ENCODE peak calls at places on chromosome 6, in eight cellular contexts. J is activated CD8-positive, alpha-beta T cell treated with anti-CD3 and anti-CD28 coated beads for 36 hours; S is glomerular endothelial cell; U is CD8-positive, alpha-beta memory T cell; N is stimulated activated CD4-positive, alpha-beta T cell treated with anti-CD3 and anti-CD28 coated beads, Interleukin-15, amount 100 ng/mL, for 1 hour; Y is WERI-Rb-1; Z is GDM1; P is fibroblast of mammary gland. A is an unnamed sample.
A peak's percentile ranks its signal among the peaks of the same experiment; 100 is the strongest.

GRCh38 chr6:107803957-107804356 is 20.2 kb downstream of the SCML4 start:
- DNase-seq in J (no peak), S (no peak), U (no peak), N (no peak), Y (no peak), Z (no peak), P (no peak), A (no peak)

GRCh38 chr6:126372626-126373025 is 32.7 kb downstream of the CENPW start:
- DNase-seq in J (no peak), S (no peak), U (no peak), N (no peak), Y (no peak), Z (no peak), P (no peak), A (no peak)

GRCh38 chr6:168607272-168608112 is 166.5 kb downstream of the SMOC2 start:
- DNase-seq in J (no peak), S (no peak), U (no peak), N (no peak), Y (no peak), Z (no peak), P (no peak), A (no peak)

GRCh38 chr6:3813150-3813780 is 35.9 kb upstream of the FAM50B start:
- DNase-seq in J (peak; percentile 7), S (peak; percentile 63), U (no peak), N (no peak), Y (no peak), Z (peak; percentile 81), P (no peak), A (no peak)

GRCh38 chr6:71886184-71887005 is at the start of gene RIMS1:
- DNase-seq in J (peak; percentile 6), S (no peak), U (no peak), N (no peak), Y (peak; percentile 62), Z (no peak), P (no peak), A (no peak)

GRCh38 chr6:3031857-3032256 is 32.2 kb downstream of the NQO2 start:
- DNase-seq in J (peak; percentile 46), S (no peak), U (no peak), N (no peak), Y (peak; percentile 47), Z (no peak), P (no peak), A (no peak)

GRCh38 chr6:11989376-11989775 is 22.7 kb upstream of the HIVEP1 start:
- DNase-seq in J (no peak), S (no peak), U (no peak), N (no peak), Y (no peak), Z (no peak), P (no peak), A (no peak)

GRCh38 chr6:5450073-5450472 is 188.8 kb downstream of the FARS2 start:
- DNase-seq in J (peak; percentile 11), S (no peak), U (no peak), N (no peak), Y (no peak), Z (no peak), P (no peak), A (no peak)

GRCh38 chr6:139135578-139136545 is 982 bp downstream of the HECA start:
- DNase-seq in J (peak; percentile 64), S (peak; percentile 16), U (peak; percentile 56), N (peak; percentile 37), Y (peak; percentile 29), Z (peak; percentile 25), P (no peak), A (no peak)

GRCh38 chr6:130163261-130163660 is 59.5 kb downstream of the SAMD3 start:
- DNase-seq in J (no peak), S (no peak), U (no peak), N (no peak), Y (no peak), Z (no peak), P (no peak), A (no peak)

GRCh38 chr6:157928428-157928827 is 53.2 kb upstream of the SYNJ2 start:
- DNase-seq in J (no peak), S (no peak), U (no peak), N (no peak), Y (no peak), Z (peak; percentile 74), P (no peak), A (no peak)

GRCh38 chr6:4128748-4129147 is 6.6 kb downstream of the ECI2 start:
- DNase-seq in J (no peak), S (no peak), U (no peak), N (no peak), Y (no peak), Z (no peak), P (no peak), A (no peak)

GRCh38 chr6:52305948-52306767 is 21.6 kb upstream of the MCM3 start:
- DNase-seq in J (no peak), S (no peak), U (no peak), N (no peak), Y (no peak), Z (no peak), P (no peak), A (no peak)

GRCh38 chr6:2841264-2842138 is at the start of gene SERPINB1:
- DNase-seq in J (peak; percentile 95), S (no peak), U (peak; percentile 55), N (peak; percentile 59), Y (peak; percentile 95), Z (peak; percentile 95), P (peak; percentile 85), A (no peak)

GRCh38 chr6:80338201-80338836 is 231.8 kb downstream of the BCKDHB start:
- DNase-seq in J (peak; percentile 87), S (no peak), U (peak; percentile 58), N (peak; percentile 56), Y (peak; percentile 93), Z (no peak), P (peak; percentile 53), A (peak; percentile 10)

A was measured in NCI-H1048.